ENCODE peak calls at places on chromosomes 1 and 21, in ten cellular contexts. R, V, Y, W, O, Z, K, G, H and U are unnamed samples. For H3K4me1 and H3K9me3, the result is how much of the 10 kb centered on the place peaks cover.

GRCh38 chr1:215004121-215004837 is 78.3 kb upstream of the KCNK2 start:
- DNase-seq in R (no peak), V (no peak), Y (no peak), W (no peak), O (no peak), Z (no peak), K (no peak), G (no peak), H (no peak), U (no peak)

GRCh38 chr1:1917304-1917976 is 1.6 kb downstream of the TMEM52 start:
- DNase-seq in R (no peak), V (no peak), Y (no peak), W (peak), O (no peak), Z (no peak), K (peak), G (no peak), H (no peak), U (no peak)

GRCh38 chr1:21239181-21239580 is 51.1 kb downstream of the ECE1 start:
- DNase-seq in R (peak), V (peak), Y (no peak), W (no peak), O (no peak), Z (no peak), K (no peak), G (no peak), H (no peak), U (no peak)

GRCh38 chr1:9426291-9426711 is 113.0 kb upstream of the SLC25A33 start:
- DNase-seq in R (peak), V (no peak), Y (no peak), W (no peak), O (no peak), Z (no peak), K (no peak), G (no peak), H (no peak), U (peak)

GRCh38 chr1:7207875-7208646 is 422.8 kb downstream of the CAMTA1 start:
- DNase-seq in R (peak), V (peak), Y (peak), W (no peak), O (peak), Z (peak), K (no peak), G (peak), H (peak), U (no peak)

GRCh38 chr1:113226118-113226517 is 153.1 kb downstream of the LRIG2 start:
- DNase-seq in R (peak), V (peak), Y (no peak), W (peak), O (peak), Z (no peak), K (no peak), G (no peak), H (no peak), U (no peak)

GRCh38 chr1:47568763-47569162 is 130.9 kb downstream of the FOXD2 start:
- DNase-seq in R (no peak), V (no peak), Y (no peak), W (peak), O (no peak), Z (no peak), K (no peak), G (no peak), H (no peak), U (no peak)

GRCh38 chr1:32052887-32053286 is 19.9 kb upstream of the TMEM39B start:
- DNase-seq in R (peak), V (peak), Y (no peak), W (no peak), O (no peak), Z (no peak), K (no peak), G (no peak), H (no peak), U (no peak)

GRCh38 chr1:27142464-27142863 is 12.5 kb downstream of the SLC9A1 start:
- DNase-seq in R (no peak), V (no peak), Y (no peak), W (no peak), O (no peak), Z (no peak), K (no peak), G (no peak), H (no peak), U (no peak)

GRCh38 chr1:33286451-33287185 is 30.3 kb downstream of the ZNF362 start:
- DNase-seq in R (no peak), V (no peak), Y (no peak), W (no peak), O (no peak), Z (no peak), K (no peak), G (no peak), H (no peak), U (no peak)

GRCh38 chr1:177936016-177936415 is 33.8 kb downstream of the SEC16B start:
- DNase-seq in R (no peak), V (no peak), Y (no peak), W (no peak), O (no peak), Z (no peak), K (no peak), G (no peak), H (no peak), U (no peak)

GRCh38 chr1:83130886-83131691 is 867.8 kb downstream of the TTLL7 start:
- DNase-seq in R (no peak), V (no peak), Y (no peak), W (no peak), O (no peak), Z (no peak), K (no peak), G (no peak), H (no peak), U (no peak)

GRCh38 chr21:29240136-29240535 is 58.6 kb upstream of the BACH1 start:
- DNase-seq in R (no peak), V (no peak), Y (no peak), W (no peak), O (no peak), Z (no peak), K (no peak), G (no peak), H (no peak), U (no peak)
- H3K4me1 ChIP-seq in R (under half), V (under half), Y (under half), W (under half), O (under half), Z (under half), K (under half), G (under half), H (under half), U (under half)

GRCh38 chr1:213211201-213211600 is 160.2 kb downstream of the RPS6KC1 start:
- DNase-seq in R (no peak), V (no peak), Y (no peak), W (no peak), O (no peak), Z (no peak), K (no peak), G (no peak), H (no peak), U (no peak)
- H3K9me3 ChIP-seq in R (under half), V (under half), Y (under half), W (under half), O (under half), Z (under half), K (under half), G (under half), H (under half), U (under half)

DNA sequence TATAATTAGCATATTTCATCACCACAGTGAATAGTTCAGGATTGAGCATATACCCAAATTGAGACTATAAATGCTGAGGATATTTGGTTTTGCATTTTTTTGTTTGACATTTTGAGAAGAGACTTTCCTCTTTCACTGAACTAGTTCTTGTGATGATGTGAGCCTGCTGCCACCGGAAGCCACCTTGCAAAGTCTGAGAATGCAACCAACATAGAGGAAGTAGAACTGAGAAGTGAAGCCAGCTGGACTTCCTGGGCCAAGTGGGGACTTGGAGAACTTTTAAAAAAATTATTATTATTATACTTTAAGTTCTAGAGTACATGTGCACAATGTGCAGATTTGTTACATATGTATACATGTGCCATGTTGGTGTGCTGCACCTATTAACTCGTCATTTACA is 102.3 kb downstream of the RPE65 start:
- DNase-seq in R (no peak), V (no peak), Y (peak), W (peak), O (no peak), Z (no peak), K (peak), G (no peak), H (peak), U (no peak)
- H3K4me1 ChIP-seq in R (under half), V (under half), Y (under half), W (under half), O (under half), Z (under half), K (under half), G (under half), H (under half), U (under half)

DNA sequence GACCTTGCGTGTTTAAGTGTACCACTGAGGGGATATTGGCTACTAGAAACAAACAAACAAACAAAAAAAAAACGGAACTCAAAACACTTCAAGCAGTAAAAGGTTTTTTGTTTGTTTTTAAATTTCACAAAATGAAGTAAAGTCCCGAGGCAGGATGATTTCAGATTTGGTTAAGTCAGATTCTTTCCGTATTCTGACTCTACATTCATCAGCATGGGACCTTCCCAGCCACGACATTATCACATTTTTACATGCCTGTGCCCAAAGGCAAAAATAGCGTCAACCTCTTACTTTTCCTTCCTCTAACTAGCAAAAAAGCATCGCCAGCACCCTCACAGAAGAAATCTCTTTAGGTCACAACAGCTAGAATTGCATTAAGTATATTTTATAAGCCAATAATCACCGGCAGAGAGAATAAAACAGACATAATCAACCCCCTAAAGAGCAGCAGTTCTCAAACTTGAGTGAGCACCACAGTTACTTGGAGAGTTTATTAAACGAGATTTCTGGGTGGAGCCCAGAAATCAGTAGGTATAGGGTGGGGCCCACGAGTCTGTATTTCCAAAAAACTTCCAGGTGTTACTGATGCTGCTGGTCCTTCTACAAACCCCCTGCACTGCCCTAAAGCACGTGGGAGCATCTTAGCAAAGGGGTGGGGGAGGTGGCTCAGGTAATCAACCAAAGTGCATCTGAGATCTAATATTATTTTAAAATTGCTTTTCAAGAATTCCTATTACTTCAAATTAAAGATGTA is 227.6 kb downstream of the RGS7 start:
- DNase-seq in R (no peak), V (no peak), Y (no peak), W (no peak), O (no peak), Z (no peak), K (no peak), G (no peak), H (no peak), U (no peak)
- H3K9me3 ChIP-seq in R (under half), V (under half), Y (under half), W (under half), O (under half), Z (under half), K (under half), G (under half), H (under half), U (under half)